ENCODE peak calls at places on chromosomes 5 and 9, in six cellular contexts. R is H9, O is fibroblast of lung, U is IMR-90, A is DND-41, D is PC-3. V is an unnamed sample.

GRCh38 chr5:8628521-8628920 is 759.6 kb downstream of the MTRR start:
- DNase-seq in R (no peak), O (no peak), U (no peak), A (no peak), D (no peak), V (no peak)

GRCh38 chr9:69762527-69762926 is 2.7 kb upstream of the PTAR1 start:
- DNase-seq in R (no peak), O (no peak), U (peak; percentile 48), A (no peak), D (no peak), V (no peak)

GRCh38 chr9:35364817-35365585 is 124.9 kb upstream of the RUSC2 start:
- DNase-seq in R (no peak), O (no peak), U (no peak), A (no peak), D (no peak), V (no peak)

GRCh38 chr9:86939311-86939710 is 8.0 kb downstream of the GAS1 start:
- DNase-seq in R (no peak), O (no peak), U (no peak), A (no peak), D (no peak), V (no peak)

GRCh38 chr5:99929806-99930135 is 605.4 kb upstream of the FAM174A start:
- DNase-seq in R (no peak), O (no peak), U (no peak), A (no peak), D (no peak), V (no peak)

GRCh38 chr5:59562756-59563389 is 330.7 kb downstream of the PDE4D start:
- DNase-seq in R (peak; percentile 55), O (peak; percentile 81), U (peak; percentile 33), A (peak; percentile 59), D (peak; percentile 69), V (no peak)

GRCh38 chr9:117783828-117784227 is 79.6 kb downstream of the TLR4 start:
- DNase-seq in R (no peak), O (no peak), U (no peak), A (peak; percentile 3), D (no peak), V (no peak)

GRCh38 chr9:113587471-113588031 is 124.0 kb downstream of the RGS3 start:
- DNase-seq in R (peak; percentile 76), O (peak; percentile 39), U (peak; percentile 38), A (no peak), D (no peak), V (peak; percentile 78)

GRCh38 chr5:60334281-60334713 is 365.7 kb downstream of the DEPDC1B start:
- DNase-seq in R (no peak), O (peak; percentile 85), U (peak; percentile 65), A (no peak), D (peak; percentile 59), V (no peak)

GRCh38 chr9:94534901-94535300 is 20.0 kb upstream of the PCAT7 start:
- DNase-seq in R (no peak), O (peak; percentile 18), U (no peak), A (no peak), D (no peak), V (no peak)

GRCh38 chr9:84123648-84124406 is 143.2 kb downstream of the RMI1 start:
- DNase-seq in R (no peak), O (no peak), U (no peak), A (no peak), D (no peak), V (no peak)

GRCh38 chr5:130549884-130550552 is 615.0 kb downstream of the HINT1 start:
- DNase-seq in R (no peak), O (peak; percentile 90), U (no peak), A (no peak), D (peak; percentile 97), V (peak; percentile 32)

GRCh38 chr5:159850192-159850573 is 66.1 kb upstream of the ADRA1B start:
- DNase-seq in R (no peak), O (peak; percentile 84), U (peak; percentile 81), A (no peak), D (peak; percentile 97), V (no peak)

GRCh38 chr9:27117489-27118135 is 8.6 kb downstream of the TEK start:
- DNase-seq in R (peak; percentile 35), O (peak; percentile 70), U (no peak), A (no peak), D (peak; percentile 89), V (peak; percentile 54)

GRCh38 chr5:138745268-138745667 is 8.0 kb upstream of the CTNNA1 start:
- DNase-seq in R (no peak), O (no peak), U (no peak), A (no peak), D (no peak), V (no peak)

GRCh38 chr5:16467363-16468219 is 2.0 kb upstream of the ZNF622 start:
- DNase-seq in R (no peak), O (peak; percentile 86), U (peak; percentile 78), A (no peak), D (peak; percentile 93), V (peak; percentile 83)

GRCh38 chr5:171390883-171391677 is 3.4 kb downstream of the NPM1 start:
- DNase-seq in R (no peak), O (no peak), U (no peak), A (no peak), D (no peak), V (no peak)

GRCh38 chr5:54184797-54185196 is 125.6 kb downstream of the ARL15 start:
- DNase-seq in R (no peak), O (no peak), U (no peak), A (no peak), D (no peak), V (no peak)

GRCh38 chr5:138536665-138537315 is 6.2 kb downstream of the ETF1 start:
- DNase-seq in R (no peak), O (peak; percentile 6), U (no peak), A (no peak), D (no peak), V (no peak)

GRCh38 chr5:74641014-74641777 is 668 bp upstream of the ENC1 start:
- DNase-seq in R (peak; percentile 84), O (peak; percentile 86), U (peak; percentile 64), A (peak; percentile 34), D (peak; percentile 89), V (peak; percentile 75)

GRCh38 chr5:179112469-179113142 is 52.4 kb downstream of the ZNF354C start:
- DNase-seq in R (no peak), O (no peak), U (no peak), A (no peak), D (no peak), V (peak; percentile 32)

GRCh38 chr9:29211003-29211584 is 1637.8 kb upstream of the C9orf72 start:
- DNase-seq in R (no peak), O (no peak), U (no peak), A (no peak), D (no peak), V (no peak)

GRCh38 chr5:5126444-5126843 is 13.7 kb upstream of the ADAMTS16 start:
- DNase-seq in R (no peak), O (no peak), U (no peak), A (no peak), D (peak; percentile 76), V (peak; percentile 65)

GRCh38 chr9:14348241-14349140 is 34.5 kb upstream of the NFIB start:
- DNase-seq in R (peak; percentile 49), O (no peak), U (no peak), A (no peak), D (no peak), V (no peak)

GRCh38 chr9:117021881-117022280 is 334.8 kb downstream of the TRIM32 start:
- DNase-seq in R (no peak), O (no peak), U (no peak), A (no peak), D (no peak), V (no peak)

GRCh38 chr5:115816226-115817042 is at the start of gene CDO1:
- DNase-seq in R (peak; percentile 75), O (peak; percentile 78), U (peak; percentile 59), A (no peak), D (no peak), V (peak; percentile 71)

GRCh38 chr9:117088786-117089185 is 326.1 kb downstream of the ASTN2 start:
- DNase-seq in R (no peak), O (no peak), U (no peak), A (no peak), D (no peak), V (no peak)

DNA sequence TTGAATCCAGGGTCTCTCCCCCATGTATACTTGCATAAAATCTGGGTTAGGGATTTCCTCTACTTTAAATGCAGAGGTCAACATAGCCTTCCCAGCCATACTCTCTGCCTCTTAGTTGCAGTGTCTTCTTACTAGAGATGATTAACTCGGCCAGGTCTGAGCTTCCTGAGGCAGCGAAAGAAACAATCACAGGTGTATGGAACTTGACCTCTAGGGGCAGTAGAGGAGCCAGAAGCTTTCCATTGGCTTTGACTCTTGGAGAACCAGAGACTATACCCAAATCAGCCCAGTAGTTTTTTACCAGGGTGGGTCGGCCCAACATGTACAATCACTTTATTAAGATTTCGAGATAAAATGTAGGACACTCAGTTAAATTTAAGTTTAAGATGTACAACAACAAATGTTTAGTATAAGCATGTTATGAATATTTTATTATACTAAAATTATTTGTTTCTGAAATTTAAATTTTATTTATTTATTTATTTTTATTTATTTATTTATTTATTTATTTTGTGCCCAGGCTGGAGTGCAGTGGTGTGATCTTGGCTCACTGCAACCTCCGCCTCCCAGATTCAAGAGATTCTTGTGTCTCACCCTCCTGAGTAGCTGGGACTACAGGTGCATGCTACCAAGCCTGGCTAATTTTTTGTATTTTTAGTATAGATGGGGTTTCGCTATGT is 48.0 kb upstream of the DMRT3 start:
- DNase-seq in R (peak; percentile 63), O (no peak), U (no peak), A (peak; percentile 10), D (peak; percentile 47), V (peak; percentile 75)
- TF ChIP-seq CTCF in R (peak; percentile 80), O (no peak), U (no peak), A (peak; percentile 63), D (peak; percentile 62), V (peak; percentile 39)

DNA sequence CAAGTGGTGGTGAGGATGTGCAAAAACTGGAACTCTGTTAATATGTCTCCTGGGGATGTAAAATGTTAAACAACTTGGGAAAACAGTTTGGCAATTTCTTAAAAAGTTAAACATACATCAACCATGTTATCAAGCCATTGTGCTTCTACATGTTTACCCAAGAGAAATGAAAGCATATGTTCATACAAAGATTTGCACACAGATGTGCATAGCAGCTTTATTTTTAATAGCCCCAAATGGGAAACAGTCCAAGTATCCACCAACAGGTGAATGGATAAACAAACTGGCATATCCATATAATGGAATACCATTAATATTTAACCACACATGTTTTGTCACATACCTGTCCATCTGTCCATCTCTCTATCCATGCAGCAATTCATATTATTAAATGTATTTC is 6.2 kb downstream of the VPS13A start:
- DNase-seq in R (no peak), O (no peak), U (no peak), A (no peak), D (no peak), V (no peak)
- H3K4me2 ChIP-seq in R (no peak overlapping the region), O (no peak overlapping the region), U (no peak overlapping the region), A (no peak overlapping the region), D (no peak overlapping the region), V (no peak overlapping the region)

GRCh38 chr5:162641142-162641813 is 573.7 kb downstream of the GABRG2 start:
- DNase-seq in R (no peak), O (no peak), U (no peak), A (no peak), D (no peak), V (no peak)
- TF ChIP-seq CTCF in R (peak; percentile 30), O (no peak), U (no peak), A (no peak), D (no peak), V (no peak)

DNA sequence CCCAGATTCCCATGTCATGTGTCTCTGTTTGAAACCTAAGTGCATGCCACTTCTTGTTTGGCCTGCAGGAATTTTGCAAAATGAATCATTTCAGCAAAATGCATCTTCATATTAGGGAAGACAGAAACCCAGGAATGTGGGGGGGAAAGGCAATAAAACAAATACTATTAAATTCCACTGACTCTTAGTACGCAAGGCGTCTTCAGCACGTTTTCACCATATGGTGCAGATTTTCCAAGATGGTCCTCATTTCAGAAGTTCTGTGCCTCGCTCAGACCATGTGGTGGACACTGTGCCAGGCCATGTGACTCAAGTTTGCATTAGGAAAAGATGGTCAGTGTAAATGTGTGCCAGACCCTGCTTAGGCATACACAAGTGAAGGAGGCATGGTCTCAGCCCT is 184.0 kb downstream of the ACTL7B start:
- DNase-seq in R (no peak), O (peak; percentile 58), U (peak; percentile 6), A (no peak), D (peak; percentile 30), V (peak; percentile 84)
- H3K4me2 ChIP-seq in R (no peak overlapping the region), O (no peak overlapping the region), U (no peak overlapping the region), A (no peak overlapping the region), D (no peak overlapping the region), V (no peak overlapping the region)

V was measured in osteoblast.